ENCODE peak calls at places on chromosome 5, in seven cellular contexts. N, P, R, E, V, T and G are unnamed samples.

GRCh38 chr5:148014276-148014675 is 49.5 kb upstream of the SPINK5 start:
- DNase-seq in N (no peak), P (no peak), R (no peak), E (no peak), V (no peak), T (no peak), G (no peak)

GRCh38 chr5:7916171-7916804 is 47.3 kb downstream of the MTRR start:
- DNase-seq in N (no peak), P (no peak), R (no peak), E (no peak), V (no peak), T (no peak), G (no peak)

GRCh38 chr5:57458443-57458842 is 24.2 kb downstream of the ACTBL2 start:
- DNase-seq in N (no peak), P (no peak), R (no peak), E (no peak), V (no peak), T (no peak), G (no peak)

GRCh38 chr5:73938280-73938937 is 312.4 kb downstream of the ARHGEF28 start:
- DNase-seq in N (no peak), P (no peak), R (no peak), E (peak), V (no peak), T (no peak), G (no peak)

GRCh38 chr5:154811239-154811638 is 39.2 kb downstream of the FAXDC2 start:
- DNase-seq in N (no peak), P (no peak), R (no peak), E (no peak), V (no peak), T (no peak), G (no peak)

GRCh38 chr5:68709229-68709628 is 384.6 kb upstream of the SLC30A5 start:
- DNase-seq in N (no peak), P (no peak), R (peak), E (no peak), V (no peak), T (no peak), G (no peak)

GRCh38 chr5:111672126-111672525 is 84.9 kb downstream of the NREP start:
- DNase-seq in N (no peak), P (no peak), R (no peak), E (no peak), V (no peak), T (no peak), G (no peak)

GRCh38 chr5:156477196-156477595 is 150.2 kb downstream of the SGCD start:
- DNase-seq in N (no peak), P (no peak), R (no peak), E (peak), V (no peak), T (no peak), G (no peak)

GRCh38 chr5:123810253-123810652 is 298.3 kb downstream of the CSNK1G3 start:
- DNase-seq in N (no peak), P (no peak), R (no peak), E (no peak), V (no peak), T (no peak), G (no peak)

GRCh38 chr5:8012131-8012977 is 143.4 kb downstream of the MTRR start:
- DNase-seq in N (no peak), P (no peak), R (no peak), E (no peak), V (no peak), T (no peak), G (no peak)

GRCh38 chr5:142720561-142721275 is 34.8 kb upstream of the FGF1 start:
- DNase-seq in N (no peak), P (peak), R (no peak), E (no peak), V (no peak), T (no peak), G (peak)

GRCh38 chr5:104914536-104915070 is 1352.0 kb upstream of the NUDT12 start:
- DNase-seq in N (no peak), P (no peak), R (no peak), E (no peak), V (no peak), T (no peak), G (no peak)

GRCh38 chr5:32540446-32540845 is 44.9 kb upstream of the SUB1 start:
- DNase-seq in N (no peak), P (no peak), R (no peak), E (no peak), V (no peak), T (no peak), G (no peak)

GRCh38 chr5:151810449-151810848 is 38.7 kb downstream of the G3BP1 start:
- DNase-seq in N (no peak), P (no peak), R (no peak), E (peak), V (no peak), T (no peak), G (no peak)
- H3K27ac ChIP-seq in N (no peak), P (no peak), R (no peak), E (no peak), V (no peak), T (no peak), G (no peak)

DNA sequence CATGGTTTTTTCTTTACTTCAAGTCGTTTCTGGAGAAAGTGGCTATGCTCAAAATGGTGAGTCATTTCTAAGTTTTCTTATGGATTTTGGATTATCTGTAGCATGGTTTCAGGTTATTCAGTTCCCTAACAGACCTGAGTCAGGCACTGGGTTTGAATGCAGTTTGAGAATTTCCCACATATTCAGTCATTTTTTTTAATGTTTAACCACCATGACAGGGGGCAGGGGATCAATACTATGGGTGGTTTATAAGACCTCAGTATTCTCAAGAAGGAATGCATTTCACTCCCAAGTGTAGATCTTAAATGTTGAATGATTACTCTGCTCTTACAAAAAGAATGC is 284 bp downstream of the IL7R start:
- DNase-seq in N (no peak), P (no peak), R (no peak), E (peak), V (no peak), T (no peak), G (no peak)
- H3K4me3 ChIP-seq in N (no peak), P (peak), R (no peak), E (peak), V (no peak), T (no peak), G (peak)

GRCh38 chr5:135429886-135430437 is 17.2 kb downstream of the DCANP1 start:
- DNase-seq in N (no peak), P (no peak), R (no peak), E (no peak), V (no peak), T (no peak), G (no peak)

GRCh38 chr5:135426102-135427082 is 20.8 kb downstream of the DCANP1 start:
- DNase-seq in N (no peak), P (no peak), R (no peak), E (peak), V (no peak), T (no peak), G (no peak)

GRCh38 chr5:135432113-135432512 is 15.0 kb downstream of the DCANP1 start:
- DNase-seq in N (no peak), P (no peak), R (no peak), E (no peak), V (no peak), T (no peak), G (no peak)

GRCh38 chr5:135428586-135428985 is 18.6 kb downstream of the DCANP1 start:
- DNase-seq in N (no peak), P (no peak), R (no peak), E (no peak), V (no peak), T (no peak), G (no peak)

DNA sequence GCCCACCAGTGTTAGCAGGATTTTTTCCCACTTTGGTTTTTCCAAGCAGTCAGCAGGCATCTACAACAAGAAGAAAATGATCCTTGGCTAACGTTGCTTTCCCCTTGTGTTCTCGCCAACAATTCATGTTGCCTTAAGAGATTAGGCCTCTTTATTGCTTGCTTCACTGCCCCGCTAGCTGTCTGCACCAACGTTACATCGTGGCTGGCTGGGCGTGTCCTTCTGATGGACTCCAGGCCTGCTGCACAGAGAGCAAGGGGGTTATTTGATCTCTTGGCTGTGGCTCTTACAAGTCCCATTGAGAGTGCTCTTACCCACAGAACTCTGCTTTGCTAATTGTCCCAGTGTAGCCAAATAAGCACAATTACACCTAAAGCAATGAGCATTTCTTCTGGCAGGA is 17.8 kb downstream of the DCANP1 start:
- DNase-seq in N (no peak), P (no peak), R (no peak), E (no peak), V (no peak), T (no peak), G (no peak)
- H3K27ac ChIP-seq in N (no peak), P (no peak), R (no peak), E (no peak), V (no peak), T (no peak), G (no peak)

GRCh38 chr5:77663081-77663863 is 24.8 kb upstream of the OTP start:
- DNase-seq in N (no peak), P (no peak), R (no peak), E (peak), V (no peak), T (no peak), G (no peak)
- H3K4me3 ChIP-seq in N (no peak), P (no peak), R (no peak), E (peak), V (no peak), T (no peak), G (no peak)

GRCh38 chr5:132095077-132095744 is 21.6 kb downstream of the CSF2 start:
- DNase-seq in N (no peak), P (no peak), R (no peak), E (no peak), V (no peak), T (no peak), G (peak)
- H3K27ac ChIP-seq in N (no peak), P (no peak), R (no peak), E (peak), V (no peak), T (no peak), G (no peak)

GRCh38 chr5:159916841-159917761 is 819 bp downstream of the ADRA1B start:
- DNase-seq in N (peak), P (no peak), R (no peak), E (peak), V (no peak), T (no peak), G (no peak)
- H3K4me3 ChIP-seq in N (peak), P (peak), R (peak), E (peak), V (peak), T (peak), G (peak)